ENCODE peak calls at places on chromosome 21, in six cellular contexts. R, O, B, I, N and P are unnamed samples.

GRCh38 chr21:29217818-29218252 is 80.9 kb upstream of the BACH1 start:
- DNase-seq in B (no peak), I (no peak), O (no peak), N (peak; percentile 62), R (no peak), P (no peak)

GRCh38 chr21:37478821-37479220 is 112.2 kb downstream of the DYRK1A start:
- DNase-seq in O (no peak), I (no peak), B (no peak), R (no peak), N (no peak), P (no peak)

GRCh38 chr21:27171704-27172103 is 204.8 kb upstream of the ADAMTS5 start:
- DNase-seq in R (no peak), I (no peak), O (no peak), B (no peak), N (no peak), P (no peak)

GRCh38 chr21:25329227-25329626 is 278.1 kb downstream of the MRPL39 start:
- DNase-seq in O (no peak), R (no peak), N (peak; percentile 37), I (no peak), B (no peak), P (no peak)

GRCh38 chr21:21897275-21897883 is 899.2 kb downstream of the NCAM2 start:
- DNase-seq in N (no peak), R (no peak), I (no peak), O (no peak), B (no peak), P (no peak)

GRCh38 chr21:34878501-34878900 is 170.6 kb downstream of the RUNX1 start:
- DNase-seq in I (no peak), O (no peak), N (no peak), B (no peak), R (no peak), P (no peak)

GRCh38 chr21:19353271-19353670 is 949.7 kb upstream of the TMPRSS15 start:
- DNase-seq in O (no peak), B (no peak), R (no peak), I (no peak), N (no peak), P (no peak)

GRCh38 chr21:24224411-24224810 is 1382.9 kb downstream of the MRPL39 start:
- DNase-seq in O (no peak), B (no peak), R (no peak), I (no peak), N (no peak), P (no peak)

GRCh38 chr21:29287383-29287782 is 11.3 kb upstream of the BACH1 start:
- DNase-seq in R (no peak), O (no peak), I (no peak), N (no peak), B (no peak), P (no peak)

GRCh38 chr21:31503939-31504338 is 155.6 kb upstream of the SOD1 start:
- DNase-seq in I (no peak), R (no peak), N (no peak), B (no peak), O (no peak), P (no peak)

GRCh38 chr21:39263372-39263771 is 50.1 kb downstream of the BRWD1 start:
- DNase-seq in O (no peak), I (no peak), N (no peak), B (no peak), R (no peak), P (no peak)

GRCh38 chr21:36263797-36264196 is 56.2 kb upstream of the MORC3 start:
- DNase-seq in R (no peak), N (no peak), B (no peak), I (no peak), O (no peak), P (no peak)
- H3K4me3 ChIP-seq in R (no peak overlapping the region), N (no peak overlapping the region), B (no peak overlapping the region), I (no peak overlapping the region), O (no peak overlapping the region), P (no peak overlapping the region)

GRCh38 chr21:44917446-44918106 is 3.1 kb downstream of the ITGB2 start:
- DNase-seq in I (peak; percentile 31), R (no peak), O (no peak), N (no peak), B (no peak), P (no peak)
- H3K4me3 ChIP-seq in I (no peak overlapping the region), R (no peak overlapping the region), O (no peak overlapping the region), N (no peak overlapping the region), B (no peak overlapping the region), P (no peak overlapping the region)

GRCh38 chr21:41065539-41065938 is 102.4 kb upstream of the BACE2 start:
- DNase-seq in N (no peak), B (peak; percentile 39), O (no peak), I (no peak), R (no peak), P (no peak)

GRCh38 chr21:41071410-41071809 is 96.5 kb upstream of the BACE2 start:
- DNase-seq in R (peak; percentile 39), B (peak; percentile 69), I (no peak), N (no peak), O (no peak), P (peak; percentile 79)

GRCh38 chr21:41069305-41069642 is 98.7 kb upstream of the BACE2 start:
- DNase-seq in R (no peak), B (no peak), O (no peak), N (no peak), I (no peak), P (no peak)

GRCh38 chr21:41066086-41066938 is 101.6 kb upstream of the BACE2 start:
- DNase-seq in I (no peak), O (no peak), R (no peak), N (peak; percentile 50), B (no peak), P (peak; percentile 59)

DNA sequence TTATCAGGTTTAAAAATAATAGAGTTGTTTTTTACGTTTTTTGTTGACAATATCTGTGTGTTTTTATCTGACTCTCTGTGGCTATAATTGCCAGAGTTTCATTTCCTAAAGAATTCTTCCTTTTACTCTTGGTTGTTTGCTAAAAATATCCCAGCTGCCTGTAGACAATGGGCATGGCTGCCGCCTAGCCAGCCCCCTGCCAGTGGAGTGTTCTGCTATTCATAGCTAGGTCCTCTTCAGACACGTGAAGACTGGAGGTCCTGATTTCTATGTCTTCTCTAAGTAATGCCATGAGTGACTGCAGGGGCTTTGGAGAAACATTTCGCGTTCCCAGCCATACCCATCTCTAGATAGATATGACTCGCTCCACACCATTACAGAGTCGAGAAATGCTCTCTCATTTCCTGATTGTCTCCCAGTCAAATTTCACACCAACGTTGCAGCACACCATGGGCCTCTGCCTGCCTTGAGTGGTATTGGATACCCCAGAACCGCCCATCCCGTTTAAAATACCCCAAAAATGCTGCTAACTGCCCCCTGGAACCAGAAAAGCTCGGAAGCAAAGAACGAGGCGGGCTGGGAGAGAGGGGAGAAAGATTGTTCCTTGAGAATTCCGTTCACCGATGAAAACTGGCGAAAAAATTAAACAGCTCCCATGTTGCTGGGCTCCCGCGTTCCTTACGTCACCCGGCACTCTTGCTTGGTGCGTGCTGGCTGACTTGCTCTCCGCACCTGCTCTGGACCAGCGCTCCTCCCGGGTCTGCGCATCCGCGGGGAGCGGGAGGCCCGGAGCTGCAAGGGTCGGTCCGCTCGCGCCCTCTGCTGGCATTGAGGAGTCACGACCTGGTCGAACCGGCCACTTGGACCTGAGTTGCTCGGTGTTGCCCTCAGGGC is 99.3 kb upstream of the BACE2 start:
- DNase-seq in R (peak; percentile 77), I (peak; percentile 83), O (peak; percentile 64), B (peak; percentile 88), N (peak; percentile 41), P (peak; percentile 93)
- H3K4me3 ChIP-seq in R (no peak overlapping the region), I (peak overlapping the region; percentile 36), O (no peak overlapping the region), B (no peak overlapping the region), N (peak overlapping the region; percentile 20), P (peak overlapping the region; percentile 32)

GRCh38 chr21:33212159-33212851 is 17.4 kb upstream of the IFNAR2 start:
- DNase-seq in B (peak; percentile 51), I (no peak), R (no peak), N (no peak), O (no peak), P (peak; percentile 39)
- H3K4me3 ChIP-seq in B (no peak overlapping the region), I (no peak overlapping the region), R (no peak overlapping the region), N (no peak overlapping the region), O (no peak overlapping the region), P (no peak overlapping the region)

DNA sequence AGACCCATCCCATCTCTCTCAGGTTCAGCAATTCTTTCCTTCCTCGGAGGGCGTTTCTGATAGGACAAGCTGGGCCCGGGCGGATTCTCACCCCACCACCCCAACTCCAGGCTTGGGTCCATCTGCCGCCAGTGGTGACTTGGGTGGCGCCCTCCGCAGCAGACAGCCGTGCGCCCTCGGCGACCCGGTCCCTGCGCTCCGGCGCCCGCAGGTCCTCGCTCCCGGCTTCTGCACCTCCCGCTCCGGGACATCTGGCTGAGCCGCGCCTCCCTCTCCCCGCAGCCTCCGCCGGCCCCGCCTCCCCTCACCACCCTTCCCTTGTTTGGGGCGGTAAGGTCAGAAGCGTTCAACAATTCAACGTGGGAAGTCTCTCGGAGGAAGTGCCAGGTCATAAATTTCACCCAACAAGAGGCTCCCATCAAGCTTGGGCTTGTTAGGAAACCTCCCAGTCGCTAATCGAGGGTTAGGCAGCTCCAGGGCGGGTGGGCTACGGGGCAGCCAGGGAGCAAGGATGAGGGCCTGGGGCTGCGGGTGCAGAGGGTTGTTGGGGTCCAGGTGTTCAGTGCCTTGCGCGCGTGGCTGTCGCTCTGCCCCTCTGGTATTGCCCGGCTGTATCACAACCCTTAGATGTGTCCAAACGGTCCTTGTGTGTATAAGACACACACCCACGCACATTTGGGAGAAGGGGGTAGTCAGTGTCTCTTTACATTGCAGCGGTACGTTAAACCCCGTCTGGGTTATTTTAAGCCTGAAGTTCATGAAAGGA is 39.8 kb downstream of the OLIG1 start:
- DNase-seq in R (no peak), I (no peak), O (no peak), B (peak; percentile 34), N (no peak), P (no peak)
- H3K4me3 ChIP-seq in R (peak overlapping the region; percentile 38), I (no peak overlapping the region), O (no peak overlapping the region), B (no peak overlapping the region), N (no peak overlapping the region), P (no peak overlapping the region)

GRCh38 chr21:43718872-43719747 is at the start of gene PDXK:
- DNase-seq in B (peak; percentile 87), O (peak; percentile 81), R (no peak), I (peak; percentile 91), N (no peak), P (peak; percentile 88)

GRCh38 chr21:43719748-43720538 is 1.0 kb downstream of the PDXK start:
- DNase-seq in N (no peak), B (no peak), R (no peak), I (peak; percentile 64), O (no peak), P (no peak)

GRCh38 chr21:43720539-43721224 is 1.8 kb downstream of the PDXK start:
- DNase-seq in O (no peak), B (no peak), N (no peak), R (no peak), I (no peak), P (no peak)

GRCh38 chr21:43721939-43722338 is 3.0 kb downstream of the PDXK start:
- DNase-seq in R (no peak), I (no peak), B (no peak), N (no peak), O (no peak), P (no peak)

GRCh38 chr21:43721225-43721605 is 2.3 kb downstream of the PDXK start:
- DNase-seq in I (no peak), R (no peak), N (no peak), O (no peak), B (no peak), P (no peak)
- H3K4me3 ChIP-seq in I (no peak overlapping the region), R (no peak overlapping the region), N (peak overlapping the region; percentile 84), O (no peak overlapping the region), B (no peak overlapping the region), P (no peak overlapping the region)

DNA sequence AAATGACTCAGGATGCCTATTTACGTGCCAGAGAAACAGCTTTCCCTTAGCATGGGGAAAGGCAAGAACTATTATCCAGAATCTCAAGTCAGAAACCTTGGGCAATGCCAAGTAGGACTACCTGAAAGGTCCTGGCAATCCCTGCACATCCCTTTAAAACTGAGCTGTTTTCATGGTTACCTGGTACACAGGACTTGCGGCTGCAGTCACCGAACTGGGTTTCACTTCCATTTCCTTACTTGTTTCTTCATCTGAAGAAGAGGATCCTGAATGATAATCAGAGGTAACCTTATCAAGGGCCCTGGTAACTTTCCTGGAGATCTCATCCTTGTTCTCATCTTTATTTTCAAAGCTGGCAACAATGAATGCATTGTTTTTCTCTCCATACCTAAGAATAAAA is 14.3 kb downstream of the BTG3 start:
- DNase-seq in B (no peak), R (no peak), O (no peak), N (no peak), I (no peak), P (no peak)
- H3K4me3 ChIP-seq in B (no peak overlapping the region), R (no peak overlapping the region), O (no peak overlapping the region), N (no peak overlapping the region), I (no peak overlapping the region), P (no peak overlapping the region)